ENCODE peak calls at places on chromosomes 1 and 21, in six cellular contexts. F is activated CD4-positive, alpha-beta T cell treated with anti-CD3 and anti-CD28 coated beads, Interleukin-2, amount 10 ng/mL, durations not matched to agents 24 days and 14 days; A is GOT3; W is transverse colon; J is osteocyte; G is fibroblast of the conjunctiva. O is an unnamed sample.

GRCh38 chr1:43270421-43271095 is 775 bp downstream of the TMEM125 start:
- DNase-seq in W (peak; percentile 92), G (no peak), F (no peak), A (no peak), J (no peak), O (no peak)

GRCh38 chr1:218414060-218414728 is 69.1 kb downstream of the TGFB2 start:
- DNase-seq in J (no peak), F (no peak), W (no peak), G (no peak), A (no peak), O (no peak)

GRCh38 chr1:171643156-171643555 is 9.3 kb downstream of the MYOC start:
- DNase-seq in J (no peak), W (no peak), A (no peak), F (no peak), G (no peak), O (no peak)

GRCh38 chr1:39317910-39318633 is 113.6 kb downstream of the MACF1 start:
- DNase-seq in G (no peak), F (no peak), W (peak; percentile 29), J (no peak), A (no peak), O (no peak)

GRCh38 chr1:26887125-26887524 is 3.0 kb downstream of the GPN2 start:
- DNase-seq in W (no peak), J (no peak), G (no peak), A (no peak), F (peak; percentile 73), O (no peak)

GRCh38 chr1:48200166-48200900 is 22.2 kb upstream of the SLC5A9 start:
- DNase-seq in A (no peak), F (no peak), G (no peak), J (peak; percentile 7), W (no peak), O (no peak)

GRCh38 chr1:228077565-228078330 is 4.8 kb upstream of the ARF1 start:
- DNase-seq in W (no peak), J (no peak), F (no peak), A (no peak), G (no peak), O (no peak)

GRCh38 chr1:91765880-91766443 is 120.0 kb downstream of the TGFBR3 start:
- DNase-seq in F (no peak), J (no peak), G (no peak), A (no peak), W (no peak), O (no peak)

GRCh38 chr1:59446257-59446901 is 149.5 kb downstream of the FGGY start:
- DNase-seq in W (peak; percentile 10), J (no peak), G (peak; percentile 89), F (no peak), A (no peak), O (no peak)

GRCh38 chr1:64488862-64489261 is 18.9 kb downstream of the CACHD1 start:
- DNase-seq in W (no peak), J (no peak), G (no peak), F (no peak), A (no peak), O (no peak)

GRCh38 chr1:215517441-215517891 is 49.6 kb upstream of the KCTD3 start:
- DNase-seq in J (no peak), W (no peak), F (no peak), G (peak; percentile 28), A (no peak), O (no peak)

GRCh38 chr1:57067863-57068262 is 102.0 kb upstream of the C8B start:
- DNase-seq in G (no peak), W (no peak), F (no peak), J (no peak), A (no peak), O (no peak)

GRCh38 chr1:201307239-201307638 is 23.9 kb downstream of the PKP1 start:
- DNase-seq in G (no peak), A (no peak), F (no peak), W (no peak), J (no peak), O (no peak)

GRCh38 chr1:115457295-115457694 is 119.2 kb upstream of the NGF start:
- DNase-seq in A (no peak), J (no peak), G (no peak), F (no peak), W (no peak), O (no peak)

GRCh38 chr1:48109390-48110009 is 112.3 kb upstream of the TRABD2B start:
- DNase-seq in J (no peak), W (no peak), F (peak; percentile 68), G (peak; percentile 37), A (no peak), O (peak; percentile 10)

GRCh38 chr1:187689137-187689536 is 860.4 kb downstream of the PLA2G4A start:
- DNase-seq in F (no peak), J (no peak), W (no peak), G (peak; percentile 42), A (no peak), O (no peak)

GRCh38 chr21:34336756-34337391 is 26.9 kb upstream of the KCNE2 start:
- DNase-seq in G (peak; percentile 58), A (no peak), F (no peak), J (no peak), W (no peak), O (no peak)

GRCh38 chr1:67605209-67605780 is 79.7 kb upstream of the GADD45A start:
- DNase-seq in G (no peak), W (no peak), F (no peak), J (no peak), A (no peak), O (no peak)